ENCODE peak calls at places on chromosome 14, in four cellular contexts. One of them, this sample, is unnamed.

GRCh38 chr14:54803396-54803795 is 99.2 kb downstream of the GCH1 start:
- DNase-seq in endothelial cell of umbilical vein: no peak
- DNase-seq in stomach: no peak
- DNase-seq in HCT116: no peak
- DNase-seq in this sample: no peak

GRCh38 chr14:99323603-99324185 is 51.7 kb upstream of the BCL11B start:
- DNase-seq in endothelial cell of umbilical vein: no peak
- DNase-seq in stomach: no peak
- DNase-seq in HCT116: no peak
- DNase-seq in this sample: no peak

GRCh38 chr14:39102969-39103957 is at the start of gene SEC23A:
- DNase-seq in HCT116: peak
- DNase-seq in endothelial cell of umbilical vein: peak
- DNase-seq in stomach: peak
- DNase-seq in this sample: peak

GRCh38 chr14:51677738-51678137 is 26.0 kb downstream of the FRMD6 start:
- DNase-seq in HCT116: no peak
- DNase-seq in stomach: no peak
- DNase-seq in endothelial cell of umbilical vein: no peak
- DNase-seq in this sample: no peak

GRCh38 chr14:74571901-74572828 is 39.9 kb downstream of the LTBP2 start:
- DNase-seq in stomach: no peak
- DNase-seq in endothelial cell of umbilical vein: peak
- DNase-seq in HCT116: peak
- DNase-seq in this sample: no peak

GRCh38 chr14:37968664-37969225 is 239.0 kb upstream of the SSTR1 start:
- DNase-seq in endothelial cell of umbilical vein: no peak
- DNase-seq in stomach: no peak
- DNase-seq in HCT116: no peak
- DNase-seq in this sample: no peak

GRCh38 chr14:31950760-31951637 is 126.1 kb upstream of the ARHGAP5 start:
- DNase-seq in stomach: peak
- DNase-seq in HCT116: no peak
- DNase-seq in endothelial cell of umbilical vein: no peak
- DNase-seq in this sample: no peak

GRCh38 chr14:38790916-38791315 is 312.1 kb downstream of the SEC23A start:
- DNase-seq in HCT116: no peak
- DNase-seq in endothelial cell of umbilical vein: no peak
- DNase-seq in stomach: no peak
- DNase-seq in this sample: no peak

GRCh38 chr14:73245401-73246325 is 8.4 kb downstream of the PAPLN start:
- DNase-seq in stomach: peak
- DNase-seq in HCT116: no peak
- DNase-seq in endothelial cell of umbilical vein: peak
- DNase-seq in this sample: no peak

GRCh38 chr14:50364792-50365191 is 31.9 kb downstream of the CDKL1 start:
- DNase-seq in endothelial cell of umbilical vein: no peak
- DNase-seq in HCT116: peak
- DNase-seq in stomach: no peak
- DNase-seq in this sample: no peak

GRCh38 chr14:22538671-22539228 is 50.3 kb downstream of the DAD1 start:
- DNase-seq in endothelial cell of umbilical vein: no peak
- DNase-seq in stomach: no peak
- DNase-seq in HCT116: no peak
- DNase-seq in this sample: no peak

GRCh38 chr14:68619805-68620574 is 172.9 kb downstream of the ZFP36L1 start:
- DNase-seq in HCT116: peak
- DNase-seq in endothelial cell of umbilical vein: no peak
- DNase-seq in stomach: no peak
- DNase-seq in this sample: no peak

GRCh38 chr14:31937730-31938346 is 139.3 kb upstream of the ARHGAP5 start:
- DNase-seq in stomach: peak
- DNase-seq in HCT116: peak
- DNase-seq in endothelial cell of umbilical vein: peak
- DNase-seq in this sample: peak

GRCh38 chr14:99742509-99743487 is 50.4 kb upstream of the EML1 start:
- DNase-seq in endothelial cell of umbilical vein: no peak
- DNase-seq in HCT116: no peak
- DNase-seq in stomach: no peak
- DNase-seq in this sample: peak

GRCh38 chr14:98802044-98802443 is 470.0 kb downstream of the BCL11B start:
- DNase-seq in HCT116: no peak
- DNase-seq in endothelial cell of umbilical vein: no peak
- DNase-seq in stomach: no peak
- DNase-seq in this sample: no peak

GRCh38 chr14:21476526-21476924 is 234 bp downstream of the RAB2B start:
- DNase-seq in endothelial cell of umbilical vein: no peak
- DNase-seq in HCT116: no peak
- DNase-seq in stomach: peak
- DNase-seq in this sample: peak

GRCh38 chr14:73426877-73427276 is 31.5 kb downstream of the NUMB start:
- DNase-seq in HCT116: no peak
- DNase-seq in stomach: no peak
- DNase-seq in endothelial cell of umbilical vein: peak
- DNase-seq in this sample: no peak

GRCh38 chr14:71107921-71108320 is 200.7 kb downstream of the PCNX1 start:
- DNase-seq in HCT116: no peak
- DNase-seq in stomach: no peak
- DNase-seq in endothelial cell of umbilical vein: no peak
- DNase-seq in this sample: no peak

GRCh38 chr14:71418591-71419245 is 511.5 kb downstream of the PCNX1 start:
- DNase-seq in HCT116: no peak
- DNase-seq in stomach: no peak
- DNase-seq in endothelial cell of umbilical vein: no peak
- DNase-seq in this sample: no peak

GRCh38 chr14:97705107-97705506 is 907.9 kb downstream of the VRK1 start:
- DNase-seq in endothelial cell of umbilical vein: no peak
- DNase-seq in HCT116: no peak
- DNase-seq in stomach: no peak
- DNase-seq in this sample: no peak

GRCh38 chr14:22040781-22041125 is 367.1 kb upstream of the OR4E1 start:
- DNase-seq in HCT116: no peak
- DNase-seq in stomach: no peak
- DNase-seq in endothelial cell of umbilical vein: no peak
- DNase-seq in this sample: no peak

GRCh38 chr14:104280085-104280901 is 141.9 kb downstream of the KIF26A start:
- DNase-seq in HCT116: no peak
- DNase-seq in stomach: peak
- DNase-seq in endothelial cell of umbilical vein: no peak
- DNase-seq in this sample: peak

GRCh38 chr14:100577986-100578431 is 9.2 kb downstream of the BEGAIN start:
- DNase-seq in HCT116: no peak
- DNase-seq in stomach: no peak
- DNase-seq in endothelial cell of umbilical vein: no peak
- DNase-seq in this sample: peak

GRCh38 chr14:86938356-86938755 is 1054.6 kb downstream of the GALC start:
- DNase-seq in HCT116: no peak
- DNase-seq in endothelial cell of umbilical vein: no peak
- DNase-seq in stomach: no peak
- DNase-seq in this sample: no peak

GRCh38 chr14:63499701-63500250 is 43.4 kb downstream of the PPP2R5E start:
- DNase-seq in endothelial cell of umbilical vein: no peak
- DNase-seq in stomach: no peak
- DNase-seq in HCT116: no peak
- DNase-seq in this sample: no peak

GRCh38 chr14:90820958-90821357 is 4.7 kb upstream of the TTC7B start:
- DNase-seq in endothelial cell of umbilical vein: no peak
- DNase-seq in HCT116: no peak
- DNase-seq in stomach: peak
- DNase-seq in this sample: no peak

GRCh38 chr14:68399971-68400370 is 392.9 kb downstream of the ZFP36L1 start:
- DNase-seq in endothelial cell of umbilical vein: no peak
- DNase-seq in HCT116: no peak
- DNase-seq in stomach: no peak
- DNase-seq in this sample: no peak

GRCh38 chr14:33647385-33647786 is 303.5 kb downstream of the EGLN3 start:
- DNase-seq in HCT116: no peak
- DNase-seq in stomach: no peak
- DNase-seq in endothelial cell of umbilical vein: peak
- DNase-seq in this sample: no peak

GRCh38 chr14:51424569-51425251 is 184.7 kb downstream of the TMX1 start:
- DNase-seq in endothelial cell of umbilical vein: peak
- DNase-seq in stomach: no peak
- DNase-seq in HCT116: no peak
- DNase-seq in this sample: no peak

GRCh38 chr14:106185837-106186233 is 659.5 kb downstream of the TMEM121 start:
- DNase-seq in stomach: peak
- DNase-seq in HCT116: no peak
- DNase-seq in endothelial cell of umbilical vein: no peak
- DNase-seq in this sample: no peak
- TF ChIP-seq POLR2AphosphoS5 in stomach: no peak
- TF ChIP-seq POLR2AphosphoS5 in HCT116: no peak
- TF ChIP-seq POLR2AphosphoS5 in endothelial cell of umbilical vein: no peak
- TF ChIP-seq POLR2AphosphoS5 in this sample: no peak

GRCh38 chr14:96090441-96091148 is 51.4 kb downstream of the C14orf132 start:
- DNase-seq in stomach: no peak
- DNase-seq in HCT116: no peak
- DNase-seq in endothelial cell of umbilical vein: no peak
- DNase-seq in this sample: peak
- TF ChIP-seq POLR2AphosphoS5 in stomach: no peak
- TF ChIP-seq POLR2AphosphoS5 in HCT116: no peak
- TF ChIP-seq POLR2AphosphoS5 in endothelial cell of umbilical vein: no peak
- TF ChIP-seq POLR2AphosphoS5 in this sample: no peak

GRCh38 chr14:103007555-103007954 is 49.8 kb downstream of the CDC42BPB start:
- DNase-seq in endothelial cell of umbilical vein: peak
- DNase-seq in HCT116: no peak
- DNase-seq in stomach: no peak
- DNase-seq in this sample: peak
- TF ChIP-seq POLR2AphosphoS5 in endothelial cell of umbilical vein: peak
- TF ChIP-seq POLR2AphosphoS5 in HCT116: no peak
- TF ChIP-seq POLR2AphosphoS5 in stomach: no peak
- TF ChIP-seq POLR2AphosphoS5 in this sample: no peak

GRCh38 chr14:65231286-65231980 is 129.1 kb upstream of the MAX start:
- DNase-seq in endothelial cell of umbilical vein: no peak
- DNase-seq in stomach: no peak
- DNase-seq in HCT116: no peak
- DNase-seq in this sample: no peak
- TF ChIP-seq POLR2AphosphoS5 in endothelial cell of umbilical vein: no peak
- TF ChIP-seq POLR2AphosphoS5 in stomach: peak
- TF ChIP-seq POLR2AphosphoS5 in HCT116: no peak
- TF ChIP-seq POLR2AphosphoS5 in this sample: no peak

GRCh38 chr14:94321421-94322271 is 1.5 kb downstream of the SERPINA6 start:
- DNase-seq in HCT116: no peak
- DNase-seq in stomach: no peak
- DNase-seq in endothelial cell of umbilical vein: no peak
- DNase-seq in this sample: no peak
- TF ChIP-seq POLR2AphosphoS5 in HCT116: no peak
- TF ChIP-seq POLR2AphosphoS5 in stomach: no peak
- TF ChIP-seq POLR2AphosphoS5 in endothelial cell of umbilical vein: no peak
- TF ChIP-seq POLR2AphosphoS5 in this sample: no peak

DNA sequence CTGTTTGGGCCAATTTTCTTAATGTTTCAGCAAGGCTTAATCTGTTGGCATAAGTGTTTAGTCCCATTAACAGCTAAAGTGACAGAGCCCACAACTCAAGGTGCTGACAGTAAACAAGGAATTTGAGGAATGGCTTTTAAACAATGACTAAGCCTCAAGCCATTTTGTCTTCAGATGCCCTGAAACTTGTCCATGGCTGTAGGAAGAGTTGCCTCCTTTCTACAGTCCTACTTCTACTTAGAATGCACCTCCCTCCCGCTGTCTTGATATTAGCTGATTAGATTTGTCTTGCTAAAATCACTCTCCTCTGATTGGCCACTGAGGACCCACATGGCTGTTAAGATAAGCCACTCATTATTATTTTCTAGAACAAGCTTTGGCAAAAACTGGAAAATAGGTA is 188.4 kb upstream of the OTX2 start:
- DNase-seq in HCT116: no peak
- DNase-seq in stomach: no peak
- DNase-seq in endothelial cell of umbilical vein: no peak
- DNase-seq in this sample: no peak
- TF ChIP-seq POLR2AphosphoS5 in HCT116: no peak
- TF ChIP-seq POLR2AphosphoS5 in stomach: no peak
- TF ChIP-seq POLR2AphosphoS5 in endothelial cell of umbilical vein: no peak
- TF ChIP-seq POLR2AphosphoS5 in this sample: no peak

DNA sequence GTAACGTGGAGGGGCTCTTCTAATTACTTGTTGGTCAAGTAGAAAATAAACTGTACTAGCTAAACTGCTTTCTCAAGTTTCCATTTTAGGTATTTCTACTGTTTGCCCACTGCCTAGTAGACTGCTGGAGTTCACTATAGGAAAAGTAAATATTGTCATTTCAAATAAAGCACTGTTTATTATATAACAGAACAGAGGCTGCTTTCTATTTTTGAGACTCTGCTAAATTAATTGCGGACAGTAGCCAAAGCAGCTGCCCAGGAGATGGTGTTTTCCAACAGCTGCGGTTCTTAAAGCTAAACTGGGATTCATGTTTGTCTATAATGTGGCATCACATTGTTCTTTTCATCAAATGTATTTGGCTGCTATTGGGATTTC is 15.9 kb upstream of the SIX1 start:
- DNase-seq in stomach: no peak
- DNase-seq in endothelial cell of umbilical vein: no peak
- DNase-seq in HCT116: no peak
- DNase-seq in this sample: no peak
- TF ChIP-seq POLR2AphosphoS5 in stomach: no peak
- TF ChIP-seq POLR2AphosphoS5 in endothelial cell of umbilical vein: no peak
- TF ChIP-seq POLR2AphosphoS5 in HCT116: no peak
- TF ChIP-seq POLR2AphosphoS5 in this sample: no peak

GRCh38 chr14:29584992-29585391 is 342.7 kb downstream of the PRKD1 start:
- DNase-seq in HCT116: no peak
- DNase-seq in stomach: no peak
- DNase-seq in endothelial cell of umbilical vein: peak
- DNase-seq in this sample: peak
- TF ChIP-seq POLR2AphosphoS5 in HCT116: no peak
- TF ChIP-seq POLR2AphosphoS5 in stomach: peak
- TF ChIP-seq POLR2AphosphoS5 in endothelial cell of umbilical vein: no peak
- TF ChIP-seq POLR2AphosphoS5 in this sample: no peak

GRCh38 chr14:105338392-105338791 is 23.8 kb downstream of the PACS2 start:
- DNase-seq in endothelial cell of umbilical vein: no peak
- DNase-seq in HCT116: no peak
- DNase-seq in stomach: no peak
- DNase-seq in this sample: no peak

GRCh38 chr14:105336477-105337287 is 22.1 kb downstream of the PACS2 start:
- DNase-seq in HCT116: no peak
- DNase-seq in endothelial cell of umbilical vein: no peak
- DNase-seq in stomach: no peak
- DNase-seq in this sample: no peak

GRCh38 chr14:105337433-105337832 is 22.9 kb downstream of the PACS2 start:
- DNase-seq in HCT116: no peak
- DNase-seq in endothelial cell of umbilical vein: no peak
- DNase-seq in stomach: no peak
- DNase-seq in this sample: no peak

GRCh38 chr14:105335735-105336476 is 21.4 kb downstream of the PACS2 start:
- DNase-seq in endothelial cell of umbilical vein: no peak
- DNase-seq in stomach: no peak
- DNase-seq in HCT116: no peak
- DNase-seq in this sample: no peak

GRCh38 chr14:105337966-105338365 is 23.4 kb downstream of the PACS2 start:
- DNase-seq in HCT116: no peak
- DNase-seq in stomach: peak
- DNase-seq in endothelial cell of umbilical vein: peak
- DNase-seq in this sample: no peak
- TF ChIP-seq POLR2AphosphoS5 in HCT116: no peak
- TF ChIP-seq POLR2AphosphoS5 in stomach: no peak
- TF ChIP-seq POLR2AphosphoS5 in endothelial cell of umbilical vein: peak
- TF ChIP-seq POLR2AphosphoS5 in this sample: no peak

GRCh38 chr14:24263848-24264247 is 871 bp upstream of the TGM1 start:
- DNase-seq in HCT116: no peak
- DNase-seq in stomach: no peak
- DNase-seq in endothelial cell of umbilical vein: no peak
- DNase-seq in this sample: no peak
- TF ChIP-seq POLR2AphosphoS5 in HCT116: no peak
- TF ChIP-seq POLR2AphosphoS5 in stomach: no peak
- TF ChIP-seq POLR2AphosphoS5 in endothelial cell of umbilical vein: no peak
- TF ChIP-seq POLR2AphosphoS5 in this sample: no peak

This sample was measured in sigmoid colon.